ENCODE peak calls at places on chromosome 1, in six cellular contexts. T, W, Q, C, Y and J are unnamed samples.

GRCh38 chr1:64121766-64122385 is 81.5 kb upstream of the UBE2U start:
- DNase-seq in T (no peak), W (no peak), Q (peak; percentile 72), C (no peak), Y (no peak), J (no peak)

GRCh38 chr1:218345673-218346390 is 696 bp downstream of the TGFB2 start:
- DNase-seq in T (no peak), W (peak; percentile 76), Q (no peak), C (peak; percentile 80), Y (peak; percentile 90), J (no peak)

GRCh38 chr1:185581961-185582725 is 152.0 kb upstream of the HMCN1 start:
- DNase-seq in T (no peak), W (no peak), Q (no peak), C (peak; percentile 92), Y (no peak), J (no peak)

GRCh38 chr1:201125019-201125418 is 2.0 kb downstream of the ASCL5 start:
- DNase-seq in T (no peak), W (no peak), Q (no peak), C (no peak), Y (no peak), J (no peak)

GRCh38 chr1:203406446-203407045 is 55.6 kb upstream of the FMOD start:
- DNase-seq in T (no peak), W (no peak), Q (no peak), C (peak; percentile 82), Y (peak; percentile 91), J (no peak)

GRCh38 chr1:211811126-211811525 is 19.4 kb downstream of the LPGAT1 start:
- DNase-seq in T (no peak), W (no peak), Q (no peak), C (no peak), Y (no peak), J (no peak)

GRCh38 chr1:114758251-114758832 is 558 bp upstream of the CSDE1 start:
- DNase-seq in T (no peak), W (peak; percentile 27), Q (no peak), C (peak; percentile 31), Y (no peak), J (peak; percentile 26)

GRCh38 chr1:231286603-231287002 is 45.6 kb downstream of the GNPAT start:
- DNase-seq in T (no peak), W (no peak), Q (no peak), C (no peak), Y (no peak), J (no peak)

GRCh38 chr1:85027242-85027983 is 20.9 kb downstream of the MCOLN3 start:
- DNase-seq in T (no peak), W (no peak), Q (no peak), C (peak; percentile 28), Y (no peak), J (no peak)

GRCh38 chr1:179706339-179706941 is 36.7 kb upstream of the FAM163A start:
- DNase-seq in T (peak; percentile 63), W (peak; percentile 75), Q (no peak), C (peak; percentile 70), Y (no peak), J (peak; percentile 76)

GRCh38 chr1:97120821-97121220 is 399.2 kb downstream of the PTBP2 start:
- DNase-seq in T (no peak), W (no peak), Q (no peak), C (peak; percentile 63), Y (no peak), J (no peak)

GRCh38 chr1:78839704-78840277 is 166.7 kb downstream of the ADGRL4 start:
- DNase-seq in T (peak; percentile 10), W (peak; percentile 40), Q (no peak), C (peak; percentile 51), Y (no peak), J (peak; percentile 40)

GRCh38 chr1:202697038-202697437 is 13.2 kb downstream of the SYT2 start:
- DNase-seq in T (no peak), W (no peak), Q (no peak), C (no peak), Y (no peak), J (no peak)

GRCh38 chr1:53878492-53879105 is 11.0 kb downstream of the YIPF1 start:
- DNase-seq in T (no peak), W (peak; percentile 57), Q (peak; percentile 28), C (peak; percentile 61), Y (no peak), J (peak; percentile 77)

GRCh38 chr1:11692899-11693590 is 1.5 kb downstream of the DRAXIN start:
- DNase-seq in T (peak; percentile 73), W (peak; percentile 88), Q (peak; percentile 61), C (peak; percentile 87), Y (no peak), J (peak; percentile 93)

GRCh38 chr1:206932271-206932670 is 10.5 kb upstream of the FCMR start:
- DNase-seq in T (no peak), W (no peak), Q (no peak), C (no peak), Y (no peak), J (no peak)